ENCODE peak calls at places on chromosomes 2 and 18, in six cellular contexts. One of them, this sample, is unnamed.

GRCh38 chr2:15507061-15507460 is 54.1 kb downstream of the NBAS start:
- DNase-seq in NCI-H460: no peak
- DNase-seq in NCI-H510A: no peak
- DNase-seq in mesenteric fat pad: no peak
- DNase-seq in occipital lobe: no peak
- DNase-seq in stimulated activated CD4-positive, alpha-beta T cell treated with anti-CD3 and anti-CD28 coated beads, Interleukin-2, amount 100 ng/mL, for 4 hours: no peak
- DNase-seq in this sample: no peak

GRCh38 chr2:171253279-171253678 is 92.6 kb upstream of the TLK1 start:
- DNase-seq in NCI-H460: no peak
- DNase-seq in NCI-H510A: no peak
- DNase-seq in mesenteric fat pad: no peak
- DNase-seq in occipital lobe: no peak
- DNase-seq in stimulated activated CD4-positive, alpha-beta T cell treated with anti-CD3 and anti-CD28 coated beads, Interleukin-2, amount 100 ng/mL, for 4 hours: no peak
- DNase-seq in this sample: no peak

GRCh38 chr2:156574112-156574511 is 137.9 kb downstream of the GPD2 start:
- DNase-seq in NCI-H460: no peak
- DNase-seq in NCI-H510A: no peak
- DNase-seq in mesenteric fat pad: no peak
- DNase-seq in occipital lobe: no peak
- DNase-seq in stimulated activated CD4-positive, alpha-beta T cell treated with anti-CD3 and anti-CD28 coated beads, Interleukin-2, amount 100 ng/mL, for 4 hours: no peak
- DNase-seq in this sample: no peak

GRCh38 chr2:170815746-170816498 is 765 bp upstream of the GAD1 start:
- DNase-seq in NCI-H460: peak; percentile 63
- DNase-seq in NCI-H510A: peak; percentile 96
- DNase-seq in mesenteric fat pad: no peak
- DNase-seq in occipital lobe: no peak
- DNase-seq in stimulated activated CD4-positive, alpha-beta T cell treated with anti-CD3 and anti-CD28 coated beads, Interleukin-2, amount 100 ng/mL, for 4 hours: peak; percentile 57
- DNase-seq in this sample: no peak

GRCh38 chr2:240517342-240517741 is 40.4 kb downstream of the ANKMY1 start:
- DNase-seq in NCI-H460: no peak
- DNase-seq in NCI-H510A: no peak
- DNase-seq in mesenteric fat pad: peak; percentile 41
- DNase-seq in occipital lobe: no peak
- DNase-seq in stimulated activated CD4-positive, alpha-beta T cell treated with anti-CD3 and anti-CD28 coated beads, Interleukin-2, amount 100 ng/mL, for 4 hours: no peak
- DNase-seq in this sample: no peak

GRCh38 chr2:28093308-28093707 is 202.8 kb downstream of the BABAM2 start:
- DNase-seq in NCI-H460: no peak
- DNase-seq in NCI-H510A: no peak
- DNase-seq in mesenteric fat pad: no peak
- DNase-seq in occipital lobe: no peak
- DNase-seq in stimulated activated CD4-positive, alpha-beta T cell treated with anti-CD3 and anti-CD28 coated beads, Interleukin-2, amount 100 ng/mL, for 4 hours: no peak
- DNase-seq in this sample: no peak

GRCh38 chr2:112121682-112122254 is 16.4 kb upstream of the FBLN7 start:
- DNase-seq in NCI-H460: peak; percentile 36
- DNase-seq in NCI-H510A: peak; percentile 8
- DNase-seq in mesenteric fat pad: no peak
- DNase-seq in occipital lobe: no peak
- DNase-seq in stimulated activated CD4-positive, alpha-beta T cell treated with anti-CD3 and anti-CD28 coated beads, Interleukin-2, amount 100 ng/mL, for 4 hours: peak; percentile 44
- DNase-seq in this sample: no peak

GRCh38 chr2:23330214-23330613 is 54.8 kb upstream of the KLHL29 start:
- DNase-seq in NCI-H460: peak; percentile 27
- DNase-seq in NCI-H510A: no peak
- DNase-seq in mesenteric fat pad: no peak
- DNase-seq in occipital lobe: no peak
- DNase-seq in stimulated activated CD4-positive, alpha-beta T cell treated with anti-CD3 and anti-CD28 coated beads, Interleukin-2, amount 100 ng/mL, for 4 hours: no peak
- DNase-seq in this sample: no peak

GRCh38 chr2:200380833-200381542 is 74.5 kb downstream of the SPATS2L start:
- DNase-seq in NCI-H460: no peak
- DNase-seq in NCI-H510A: no peak
- DNase-seq in mesenteric fat pad: no peak
- DNase-seq in occipital lobe: no peak
- DNase-seq in stimulated activated CD4-positive, alpha-beta T cell treated with anti-CD3 and anti-CD28 coated beads, Interleukin-2, amount 100 ng/mL, for 4 hours: no peak
- DNase-seq in this sample: no peak

GRCh38 chr2:67797801-67798535 is 264.8 kb downstream of the C1D start:
- DNase-seq in NCI-H460: no peak
- DNase-seq in NCI-H510A: peak; percentile 14
- DNase-seq in mesenteric fat pad: no peak
- DNase-seq in occipital lobe: no peak
- DNase-seq in stimulated activated CD4-positive, alpha-beta T cell treated with anti-CD3 and anti-CD28 coated beads, Interleukin-2, amount 100 ng/mL, for 4 hours: no peak
- DNase-seq in this sample: no peak

GRCh38 chr18:42078711-42079110 is 123.7 kb downstream of the PIK3C3 start:
- DNase-seq in NCI-H460: no peak
- DNase-seq in NCI-H510A: no peak
- DNase-seq in mesenteric fat pad: no peak
- DNase-seq in occipital lobe: no peak
- DNase-seq in stimulated activated CD4-positive, alpha-beta T cell treated with anti-CD3 and anti-CD28 coated beads, Interleukin-2, amount 100 ng/mL, for 4 hours: no peak
- DNase-seq in this sample: no peak

GRCh38 chr18:71233177-71233576 is 944.3 kb downstream of the SOCS6 start:
- DNase-seq in NCI-H460: no peak
- DNase-seq in NCI-H510A: no peak
- DNase-seq in mesenteric fat pad: no peak
- DNase-seq in occipital lobe: no peak
- DNase-seq in stimulated activated CD4-positive, alpha-beta T cell treated with anti-CD3 and anti-CD28 coated beads, Interleukin-2, amount 100 ng/mL, for 4 hours: no peak
- DNase-seq in this sample: no peak

GRCh38 chr2:27320958-27321543 is 1.8 kb downstream of the MPV17 start:
- DNase-seq in NCI-H460: peak; percentile 96
- DNase-seq in NCI-H510A: no peak
- DNase-seq in mesenteric fat pad: no peak
- DNase-seq in occipital lobe: no peak
- DNase-seq in stimulated activated CD4-positive, alpha-beta T cell treated with anti-CD3 and anti-CD28 coated beads, Interleukin-2, amount 100 ng/mL, for 4 hours: no peak
- DNase-seq in this sample: peak; percentile 59

GRCh38 chr2:230669386-230669935 is 43.2 kb upstream of the CAB39 start:
- DNase-seq in NCI-H460: no peak
- DNase-seq in NCI-H510A: no peak
- DNase-seq in mesenteric fat pad: no peak
- DNase-seq in occipital lobe: no peak
- DNase-seq in stimulated activated CD4-positive, alpha-beta T cell treated with anti-CD3 and anti-CD28 coated beads, Interleukin-2, amount 100 ng/mL, for 4 hours: no peak
- DNase-seq in this sample: no peak

GRCh38 chr2:69988086-69988635 is 26.7 kb upstream of the ASPRV1 start:
- DNase-seq in NCI-H460: no peak
- DNase-seq in NCI-H510A: no peak
- DNase-seq in mesenteric fat pad: no peak
- DNase-seq in occipital lobe: no peak
- DNase-seq in stimulated activated CD4-positive, alpha-beta T cell treated with anti-CD3 and anti-CD28 coated beads, Interleukin-2, amount 100 ng/mL, for 4 hours: no peak
- DNase-seq in this sample: no peak

GRCh38 chr2:224816816-224817215 is 100.7 kb upstream of the CCDC195 start:
- DNase-seq in NCI-H460: no peak
- DNase-seq in NCI-H510A: no peak
- DNase-seq in mesenteric fat pad: no peak
- DNase-seq in occipital lobe: no peak
- DNase-seq in stimulated activated CD4-positive, alpha-beta T cell treated with anti-CD3 and anti-CD28 coated beads, Interleukin-2, amount 100 ng/mL, for 4 hours: no peak
- DNase-seq in this sample: no peak

GRCh38 chr2:122421777-122422176 is 666.3 kb downstream of the TSN start:
- DNase-seq in NCI-H460: no peak
- DNase-seq in NCI-H510A: no peak
- DNase-seq in mesenteric fat pad: no peak
- DNase-seq in occipital lobe: no peak
- DNase-seq in stimulated activated CD4-positive, alpha-beta T cell treated with anti-CD3 and anti-CD28 coated beads, Interleukin-2, amount 100 ng/mL, for 4 hours: no peak
- DNase-seq in this sample: no peak

GRCh38 chr2:96537066-96537733 is 648 bp downstream of the ARID5A start:
- DNase-seq in NCI-H460: no peak
- DNase-seq in NCI-H510A: no peak
- DNase-seq in mesenteric fat pad: no peak
- DNase-seq in occipital lobe: peak; percentile 20
- DNase-seq in stimulated activated CD4-positive, alpha-beta T cell treated with anti-CD3 and anti-CD28 coated beads, Interleukin-2, amount 100 ng/mL, for 4 hours: peak; percentile 69
- DNase-seq in this sample: no peak

GRCh38 chr2:31088516-31089195 is 49.6 kb downstream of the GALNT14 start:
- DNase-seq in NCI-H460: no peak
- DNase-seq in NCI-H510A: no peak
- DNase-seq in mesenteric fat pad: no peak
- DNase-seq in occipital lobe: no peak
- DNase-seq in stimulated activated CD4-positive, alpha-beta T cell treated with anti-CD3 and anti-CD28 coated beads, Interleukin-2, amount 100 ng/mL, for 4 hours: no peak
- DNase-seq in this sample: no peak

GRCh38 chr2:163774862-163775261 is 39.1 kb upstream of the FIGN start:
- DNase-seq in NCI-H460: peak; percentile 7
- DNase-seq in NCI-H510A: no peak
- DNase-seq in mesenteric fat pad: no peak
- DNase-seq in occipital lobe: no peak
- DNase-seq in stimulated activated CD4-positive, alpha-beta T cell treated with anti-CD3 and anti-CD28 coated beads, Interleukin-2, amount 100 ng/mL, for 4 hours: no peak
- DNase-seq in this sample: no peak

GRCh38 chr2:64880193-64880951 is 108.8 kb upstream of the SLC1A4 start:
- DNase-seq in NCI-H460: no peak
- DNase-seq in NCI-H510A: no peak
- DNase-seq in mesenteric fat pad: peak; percentile 79
- DNase-seq in occipital lobe: no peak
- DNase-seq in stimulated activated CD4-positive, alpha-beta T cell treated with anti-CD3 and anti-CD28 coated beads, Interleukin-2, amount 100 ng/mL, for 4 hours: no peak
- DNase-seq in this sample: no peak

GRCh38 chr2:67050621-67051020 is 346.5 kb upstream of the ETAA1 start:
- DNase-seq in NCI-H460: no peak
- DNase-seq in NCI-H510A: no peak
- DNase-seq in mesenteric fat pad: no peak
- DNase-seq in occipital lobe: no peak
- DNase-seq in stimulated activated CD4-positive, alpha-beta T cell treated with anti-CD3 and anti-CD28 coated beads, Interleukin-2, amount 100 ng/mL, for 4 hours: no peak
- DNase-seq in this sample: no peak

GRCh38 chr18:58223717-58224424 is 179.8 kb downstream of the NEDD4L start:
- DNase-seq in NCI-H460: peak; percentile 81
- DNase-seq in NCI-H510A: peak; percentile 41
- DNase-seq in mesenteric fat pad: no peak
- DNase-seq in occipital lobe: no peak
- DNase-seq in stimulated activated CD4-positive, alpha-beta T cell treated with anti-CD3 and anti-CD28 coated beads, Interleukin-2, amount 100 ng/mL, for 4 hours: no peak
- DNase-seq in this sample: no peak

GRCh38 chr2:203775684-203776083 is 69.2 kb downstream of the CD28 start:
- DNase-seq in NCI-H460: no peak
- DNase-seq in NCI-H510A: no peak
- DNase-seq in mesenteric fat pad: no peak
- DNase-seq in occipital lobe: no peak
- DNase-seq in stimulated activated CD4-positive, alpha-beta T cell treated with anti-CD3 and anti-CD28 coated beads, Interleukin-2, amount 100 ng/mL, for 4 hours: no peak
- DNase-seq in this sample: no peak

GRCh38 chr2:207416936-207417718 is 112.6 kb upstream of the CREB1 start:
- DNase-seq in NCI-H460: no peak
- DNase-seq in NCI-H510A: no peak
- DNase-seq in mesenteric fat pad: no peak
- DNase-seq in occipital lobe: no peak
- DNase-seq in stimulated activated CD4-positive, alpha-beta T cell treated with anti-CD3 and anti-CD28 coated beads, Interleukin-2, amount 100 ng/mL, for 4 hours: no peak
- DNase-seq in this sample: no peak

GRCh38 chr2:236745420-236746210 is 176.0 kb downstream of the ACKR3 start:
- DNase-seq in NCI-H460: no peak
- DNase-seq in NCI-H510A: no peak
- DNase-seq in mesenteric fat pad: no peak
- DNase-seq in occipital lobe: no peak
- DNase-seq in stimulated activated CD4-positive, alpha-beta T cell treated with anti-CD3 and anti-CD28 coated beads, Interleukin-2, amount 100 ng/mL, for 4 hours: no peak
- DNase-seq in this sample: no peak

GRCh38 chr18:79898952-79899608 is 52.4 kb downstream of the SLC66A2 start:
- DNase-seq in NCI-H460: no peak
- DNase-seq in NCI-H510A: no peak
- DNase-seq in mesenteric fat pad: peak; percentile 83
- DNase-seq in occipital lobe: no peak
- DNase-seq in stimulated activated CD4-positive, alpha-beta T cell treated with anti-CD3 and anti-CD28 coated beads, Interleukin-2, amount 100 ng/mL, for 4 hours: no peak
- DNase-seq in this sample: no peak

GRCh38 chr18:48841381-48842258 is 109.1 kb downstream of the SMAD7 start:
- DNase-seq in NCI-H460: no peak
- DNase-seq in NCI-H510A: no peak
- DNase-seq in mesenteric fat pad: no peak
- DNase-seq in occipital lobe: peak; percentile 15
- DNase-seq in stimulated activated CD4-positive, alpha-beta T cell treated with anti-CD3 and anti-CD28 coated beads, Interleukin-2, amount 100 ng/mL, for 4 hours: no peak
- DNase-seq in this sample: no peak

GRCh38 chr2:218397502-218398436 is 1.9 kb upstream of the CTDSP1 start:
- DNase-seq in NCI-H460: peak; percentile 64
- DNase-seq in NCI-H510A: peak; percentile 80
- DNase-seq in mesenteric fat pad: no peak
- DNase-seq in occipital lobe: no peak
- DNase-seq in stimulated activated CD4-positive, alpha-beta T cell treated with anti-CD3 and anti-CD28 coated beads, Interleukin-2, amount 100 ng/mL, for 4 hours: no peak
- DNase-seq in this sample: no peak

GRCh38 chr2:227472265-227473018 is 486 bp downstream of the AGFG1 start:
- DNase-seq in NCI-H460: no peak
- DNase-seq in NCI-H510A: peak; percentile 37
- DNase-seq in mesenteric fat pad: no peak
- DNase-seq in occipital lobe: peak; percentile 40
- DNase-seq in stimulated activated CD4-positive, alpha-beta T cell treated with anti-CD3 and anti-CD28 coated beads, Interleukin-2, amount 100 ng/mL, for 4 hours: peak; percentile 37
- DNase-seq in this sample: no peak

GRCh38 chr2:44941551-44942234 is at the start of gene SIX3:
- DNase-seq in NCI-H460: peak; percentile 36
- DNase-seq in NCI-H510A: peak; percentile 62
- DNase-seq in mesenteric fat pad: no peak
- DNase-seq in occipital lobe: no peak
- DNase-seq in stimulated activated CD4-positive, alpha-beta T cell treated with anti-CD3 and anti-CD28 coated beads, Interleukin-2, amount 100 ng/mL, for 4 hours: peak; percentile 17
- DNase-seq in this sample: no peak

GRCh38 chr2:24844023-24844685 is 50.9 kb downstream of the CENPO start:
- DNase-seq in NCI-H460: no peak
- DNase-seq in NCI-H510A: no peak
- DNase-seq in mesenteric fat pad: no peak
- DNase-seq in occipital lobe: no peak
- DNase-seq in stimulated activated CD4-positive, alpha-beta T cell treated with anti-CD3 and anti-CD28 coated beads, Interleukin-2, amount 100 ng/mL, for 4 hours: no peak
- DNase-seq in this sample: no peak

GRCh38 chr2:200300650-200301314 is 5.7 kb upstream of the SPATS2L start:
- DNase-seq in NCI-H460: no peak
- DNase-seq in NCI-H510A: no peak
- DNase-seq in mesenteric fat pad: no peak
- DNase-seq in occipital lobe: no peak
- DNase-seq in stimulated activated CD4-positive, alpha-beta T cell treated with anti-CD3 and anti-CD28 coated beads, Interleukin-2, amount 100 ng/mL, for 4 hours: no peak
- DNase-seq in this sample: no peak

GRCh38 chr18:56575819-56576663 is 62.4 kb downstream of the TXNL1 start:
- DNase-seq in NCI-H460: peak; percentile 54
- DNase-seq in NCI-H510A: no peak
- DNase-seq in mesenteric fat pad: no peak
- DNase-seq in occipital lobe: no peak
- DNase-seq in stimulated activated CD4-positive, alpha-beta T cell treated with anti-CD3 and anti-CD28 coated beads, Interleukin-2, amount 100 ng/mL, for 4 hours: no peak
- DNase-seq in this sample: no peak

GRCh38 chr2:168119519-168120141 is 127.8 kb downstream of the STK39 start:
- DNase-seq in NCI-H460: peak; percentile 62
- DNase-seq in NCI-H510A: no peak
- DNase-seq in mesenteric fat pad: no peak
- DNase-seq in occipital lobe: no peak
- DNase-seq in stimulated activated CD4-positive, alpha-beta T cell treated with anti-CD3 and anti-CD28 coated beads, Interleukin-2, amount 100 ng/mL, for 4 hours: peak; percentile 8
- DNase-seq in this sample: no peak

GRCh38 chr2:6080837-6081541 is 388.8 kb downstream of the SOX11 start:
- DNase-seq in NCI-H460: no peak
- DNase-seq in NCI-H510A: no peak
- DNase-seq in mesenteric fat pad: no peak
- DNase-seq in occipital lobe: peak; percentile 54
- DNase-seq in stimulated activated CD4-positive, alpha-beta T cell treated with anti-CD3 and anti-CD28 coated beads, Interleukin-2, amount 100 ng/mL, for 4 hours: no peak
- DNase-seq in this sample: no peak

GRCh38 chr2:101900375-101900774 is 91.4 kb upstream of the IL1R2 start:
- DNase-seq in NCI-H460: no peak
- DNase-seq in NCI-H510A: no peak
- DNase-seq in mesenteric fat pad: no peak
- DNase-seq in occipital lobe: no peak
- DNase-seq in stimulated activated CD4-positive, alpha-beta T cell treated with anti-CD3 and anti-CD28 coated beads, Interleukin-2, amount 100 ng/mL, for 4 hours: no peak
- DNase-seq in this sample: no peak